ENCODE peak calls at places on chromosomes 4 and X, in five cellular contexts. Q is lower lobe of right lung; E is esophagus squamous epithelium; X is IMR-90; V is CD8-positive, alpha-beta T cell. P is an unnamed sample. For H3K36me3, the result is how much of the 10 kb centered on the place peaks cover.

GRCh38 chr4:1720163-1720983 is 750 bp downstream of the TMEM129 start:
- DNase-seq in X (peak), E (no peak), V (peak), Q (peak), P (peak)

GRCh38 chrX:139936259-139936658 is 3.4 kb upstream of the ATP11C start:
- DNase-seq in X (no peak), V (no peak), E (no peak), Q (no peak), P (no peak)

GRCh38 chr4:189090174-189090814 is 850.4 kb upstream of the FRG1 start:
- DNase-seq in V (no peak), X (peak), Q (no peak), E (no peak), P (no peak)

GRCh38 chr4:62814510-62815047 is 1594.7 kb downstream of the TECRL start:
- DNase-seq in V (no peak), E (no peak), Q (no peak), X (no peak), P (no peak)

GRCh38 chrX:104469771-104470170 is 96.2 kb upstream of the IL1RAPL2 start:
- DNase-seq in E (no peak), Q (no peak), V (no peak), X (no peak), P (no peak)

GRCh38 chrX:102546818-102547493 is 30.4 kb upstream of the TMSB15A start:
- DNase-seq in E (no peak), X (no peak), Q (no peak), V (no peak), P (peak)

GRCh38 chrX:13717697-13718483 is 16.5 kb downstream of the TRAPPC2 start:
- DNase-seq in X (peak), V (no peak), Q (no peak), E (no peak), P (no peak)

GRCh38 chr4:124753941-124754581 is 41.5 kb upstream of the ANKRD50 start:
- DNase-seq in V (no peak), X (peak), E (no peak), Q (peak), P (no peak)

GRCh38 chr4:142427456-142427855 is 418.6 kb downstream of the INPP4B start:
- DNase-seq in Q (no peak), X (no peak), V (no peak), E (no peak), P (no peak)

GRCh38 chrX:154750301-154751120 is at the start of gene GAB3:
- DNase-seq in X (peak), Q (peak), V (no peak), E (no peak), P (peak)

GRCh38 chrX:15738686-15739016 is 581 bp downstream of the CA5B start:
- DNase-seq in V (no peak), E (no peak), Q (no peak), X (no peak), P (no peak)

GRCh38 chr4:6907658-6908191 is 1.9 kb upstream of the TBC1D14 start:
- DNase-seq in V (no peak), Q (peak), X (no peak), E (no peak), P (no peak)

GRCh38 chrX:34341258-34341657 is 209.1 kb upstream of the FAM47A start:
- DNase-seq in V (no peak), X (no peak), E (no peak), Q (no peak), P (no peak)

GRCh38 chr4:86223472-86223871 is 136.4 kb downstream of the MAPK10 start:
- DNase-seq in V (no peak), E (no peak), X (peak), Q (no peak), P (peak)

GRCh38 chrX:104921606-104922205 is 298.8 kb downstream of the TEX13A start:
- DNase-seq in Q (peak), V (no peak), X (no peak), E (no peak), P (peak)

GRCh38 chrX:40318796-40319195 is 221.0 kb upstream of the BCOR start:
- DNase-seq in Q (no peak), E (no peak), V (no peak), X (no peak), P (no peak)

GRCh38 chr4:76856183-76856969 is 41.6 kb downstream of the SOWAHB start:
- DNase-seq in V (no peak), E (no peak), Q (no peak), X (peak), P (no peak)

GRCh38 chrX:11478036-11478435 is 184.8 kb downstream of the AMELX start:
- DNase-seq in Q (no peak), X (no peak), E (no peak), V (no peak), P (no peak)

GRCh38 chr4:187929024-187929423 is 66.5 kb upstream of the ZFP42 start:
- DNase-seq in X (no peak), Q (no peak), E (no peak), V (no peak), P (no peak)

GRCh38 chr4:146124023-146124680 is 51.4 kb upstream of the LSM6 start:
- DNase-seq in V (no peak), E (no peak), Q (no peak), X (peak), P (no peak)

GRCh38 chr4:108762559-108763225 is at the start of gene ETNPPL:
- DNase-seq in V (no peak), E (no peak), X (no peak), Q (no peak), P (peak)

GRCh38 chrX:10769165-10769564 is 148.8 kb upstream of the MID1 start:
- DNase-seq in Q (no peak), X (peak), E (no peak), V (no peak), P (no peak)

GRCh38 chr4:11223261-11223660 is 205.4 kb downstream of the HS3ST1 start:
- DNase-seq in V (no peak), Q (no peak), X (no peak), E (no peak), P (no peak)

GRCh38 chr4:15436515-15436914 is 8.7 kb downstream of the C1QTNF7 start:
- DNase-seq in E (no peak), X (peak), Q (no peak), V (no peak), P (no peak)

GRCh38 chr4:112321768-112322684 is 24.9 kb downstream of the ALPK1 start:
- DNase-seq in X (peak), E (peak), V (peak), Q (peak), P (peak)

GRCh38 chr4:102625232-102625930 is 124.2 kb downstream of the NFKB1 start:
- DNase-seq in X (peak), E (no peak), V (peak), Q (peak), P (peak)

GRCh38 chrX:10240918-10241317 is 84.1 kb downstream of the CLCN4 start:
- DNase-seq in E (no peak), V (no peak), X (peak), Q (no peak), P (no peak)

GRCh38 chrX:48938721-48939416 is 18.5 kb downstream of the OTUD5 start:
- DNase-seq in X (no peak), E (no peak), Q (no peak), V (peak), P (peak)

GRCh38 chr4:179615704-179616103 is 2173.5 kb upstream of the AGA start:
- DNase-seq in E (no peak), X (no peak), Q (no peak), V (no peak), P (no peak)

GRCh38 chrX:44884944-44885343 is 12.0 kb downstream of the KDM6A start:
- DNase-seq in X (no peak), Q (no peak), E (no peak), V (no peak), P (no peak)

GRCh38 chr4:38612996-38613395 is 51.0 kb upstream of the KLF3 start:
- DNase-seq in Q (no peak), V (no peak), X (no peak), E (no peak), P (no peak)

GRCh38 chrX:77597090-77597489 is 149.9 kb downstream of the FGF16 start:
- DNase-seq in Q (no peak), V (no peak), E (no peak), X (peak), P (no peak)

GRCh38 chr4:142264961-142265360 is 581.1 kb downstream of the INPP4B start:
- DNase-seq in Q (no peak), X (peak), V (no peak), E (no peak), P (no peak)

GRCh38 chr4:147076179-147076578 is 130.5 kb upstream of the TTC29 start:
- DNase-seq in X (no peak), Q (no peak), E (no peak), V (no peak), P (no peak)

GRCh38 chrX:31658360-31658759 is 586.5 kb upstream of the FTHL17 start:
- DNase-seq in V (no peak), Q (no peak), X (peak), E (no peak), P (peak)

GRCh38 chr4:95381843-95382580 is 166.8 kb downstream of the UNC5C start:
- DNase-seq in Q (no peak), E (no peak), V (no peak), X (no peak), P (no peak)

GRCh38 chrX:69045616-69046345 is 119.5 kb downstream of the PJA1 start:
- DNase-seq in Q (no peak), V (no peak), X (no peak), E (no peak), P (no peak)

DNA sequence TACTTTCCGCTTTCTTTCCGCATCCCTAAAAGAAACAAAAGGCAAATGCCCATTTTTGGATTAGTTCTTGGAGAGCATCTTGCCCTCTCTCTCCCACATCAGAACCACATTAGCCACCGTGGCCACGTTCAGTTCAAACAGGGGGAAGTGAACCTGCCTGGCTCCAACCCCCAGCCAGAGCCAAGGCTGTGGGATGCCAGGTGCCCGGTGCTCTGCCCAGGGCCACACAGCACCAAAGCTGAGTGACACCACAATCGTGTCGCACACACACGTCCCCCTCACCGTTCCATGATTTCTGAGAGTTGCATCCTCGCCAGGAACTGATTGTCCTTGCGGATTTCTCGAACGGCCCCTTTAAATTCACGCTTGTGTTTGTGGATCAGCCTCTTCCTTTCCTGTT is 24.3 kb downstream of the NOP14 start:
- DNase-seq in V (no peak), Q (no peak), X (no peak), E (no peak), P (no peak)
- H3K36me3 ChIP-seq in V (under half), Q (half or more), X (half or more), E (half or more), P (half or more)

GRCh38 chrX:20080277-20080676 is 36.4 kb downstream of the MAP7D2 start:
- DNase-seq in Q (no peak), V (no peak), E (no peak), X (no peak), P (no peak)
- H3K36me3 ChIP-seq in Q (under half), V (under half), E (under half), X (under half), P (under half)

DNA sequence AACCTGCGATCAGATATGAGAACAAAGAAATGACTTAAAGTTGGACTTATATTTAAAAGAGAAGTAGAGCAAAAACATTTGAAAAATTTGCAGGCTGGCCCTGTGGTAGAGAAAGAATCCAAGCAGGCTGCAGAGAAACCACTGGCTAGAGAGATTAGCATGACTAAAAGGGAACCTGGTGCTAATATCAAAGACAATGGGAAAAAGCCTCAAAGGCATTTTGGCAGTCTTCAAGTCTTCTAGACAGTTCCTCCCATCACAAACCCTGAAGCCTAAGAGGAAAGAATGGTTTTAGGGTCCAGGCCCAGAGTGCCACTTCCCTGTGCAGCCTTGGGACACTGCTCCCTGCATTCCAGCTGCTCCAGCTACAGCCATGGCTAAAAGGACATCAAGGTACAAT is 33.4 kb downstream of the KCTD8 start:
- DNase-seq in V (no peak), X (no peak), E (no peak), Q (no peak), P (no peak)
- H3K36me3 ChIP-seq in V (under half), X (under half), E (under half), Q (under half), P (under half)

DNA sequence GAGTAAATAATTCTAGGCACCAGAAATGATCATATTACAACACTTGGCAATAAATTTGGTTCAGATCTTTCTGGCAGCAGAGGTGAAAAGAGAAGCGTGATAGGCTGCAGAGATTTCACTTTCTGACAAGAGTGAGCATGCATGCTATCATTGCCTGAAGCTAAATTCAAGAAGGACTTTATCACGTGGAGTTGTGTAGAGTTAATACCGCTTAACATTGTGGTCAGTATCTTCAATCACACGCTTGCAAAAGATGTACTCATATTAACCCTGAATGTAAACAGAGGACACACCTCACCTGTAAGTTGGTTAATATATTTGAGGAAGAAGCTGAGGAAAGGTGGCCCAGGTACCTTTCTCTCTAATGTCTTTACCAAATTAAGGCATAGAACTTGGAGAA is 31.4 kb upstream of the RBPJ start:
- DNase-seq in X (no peak), E (no peak), V (no peak), Q (no peak), P (no peak)
- H3K36me3 ChIP-seq in X (under half), E (under half), V (under half), Q (under half), P (under half)

GRCh38 chr4:73593631-73594241 is 26.5 kb downstream of the RASSF6 start:
- DNase-seq in X (peak), Q (no peak), E (no peak), V (no peak), P (no peak)
- H3K36me3 ChIP-seq in X (under half), Q (under half), E (under half), V (under half), P (under half)

GRCh38 chr4:5801696-5802095 is 90.7 kb downstream of the EVC start:
- DNase-seq in E (no peak), X (no peak), Q (no peak), V (no peak), P (no peak)
- H3K36me3 ChIP-seq in E (half or more), X (half or more), Q (half or more), V (under half), P (under half)

DNA sequence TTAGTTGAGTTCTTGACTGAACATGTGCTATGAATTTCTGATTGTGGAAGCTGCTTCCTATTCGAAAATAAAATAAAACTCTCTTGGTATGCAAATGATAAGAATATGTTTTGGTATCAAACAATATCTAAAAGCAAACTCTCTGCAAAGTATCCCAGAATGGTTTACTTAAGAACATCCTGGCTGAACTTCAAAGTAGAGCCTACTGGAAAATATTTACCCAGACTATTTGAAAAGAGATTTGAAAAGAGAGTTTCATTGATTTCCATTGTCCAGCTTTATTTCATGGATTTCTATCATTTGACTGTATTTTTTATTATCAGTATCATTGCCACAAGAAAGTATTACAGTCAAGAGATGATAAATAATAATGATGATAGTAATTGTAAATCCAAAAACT is 171.1 kb upstream of the SLC7A11 start:
- DNase-seq in E (no peak), X (no peak), V (no peak), Q (no peak), P (no peak)
- H3K36me3 ChIP-seq in E (under half), X (under half), V (under half), Q (under half), P (under half)